ENCODE peak calls at places on chromosomes 16 and 17, in eight cellular contexts. P is astrocyte of the cerebellum; C is fibroblast of pulmonary artery; A is psoas muscle; O is cardiac muscle cell; K is SJCRH30; D is activated CD4-positive, alpha-beta T cell treated with anti-CD3 and anti-CD28 coated beads, Interleukin-2, amount 10 ng/mL, durations not matched to agents 7 days and 5 days; L is heart right ventricle. Q is an unnamed sample.

GRCh38 chr16:19071811-19072777 is 4.7 kb downstream of the COQ7 start:
- DNase-seq in P (no peak), C (peak; percentile 69), A (peak; percentile 58), O (peak; percentile 56), K (peak; percentile 31), D (peak; percentile 71), L (peak; percentile 41), Q (peak; percentile 69)

GRCh38 chr17:69175262-69175811 is 33.6 kb upstream of the ABCA6 start:
- DNase-seq in P (no peak), C (no peak), A (no peak), O (no peak), K (no peak), D (no peak), L (no peak), Q (no peak)

GRCh38 chr17:81286491-81287145 is 8.5 kb downstream of the SLC38A10 start:
- DNase-seq in P (no peak), C (no peak), A (no peak), O (no peak), K (peak; percentile 98), D (no peak), L (no peak), Q (no peak)

GRCh38 chr17:50114849-50115357 is 15.1 kb downstream of the SAMD14 start:
- DNase-seq in P (no peak), C (peak; percentile 79), A (no peak), O (peak; percentile 79), K (peak; percentile 77), D (peak; percentile 60), L (no peak), Q (peak; percentile 56)

GRCh38 chr17:3681057-3681456 is 12.4 kb downstream of the EMC6 start:
- DNase-seq in P (no peak), C (no peak), A (no peak), O (no peak), K (no peak), D (no peak), L (no peak), Q (no peak)

GRCh38 chr17:22441776-22442175 is 749.5 kb downstream of the KCNJ18 start:
- DNase-seq in P (no peak), C (no peak), A (no peak), O (no peak), K (no peak), D (no peak), L (no peak), Q (no peak)

GRCh38 chr17:876272-876671 is 94.1 kb downstream of the MRM3 start:
- DNase-seq in P (no peak), C (no peak), A (no peak), O (no peak), K (no peak), D (peak; percentile 66), L (no peak), Q (peak; percentile 60)

GRCh38 chr17:47654991-47655390 is 5.3 kb downstream of the KPNB1 start:
- DNase-seq in P (no peak), C (no peak), A (no peak), O (no peak), K (no peak), D (no peak), L (no peak), Q (no peak)

GRCh38 chr17:46929413-46929812 is 6.5 kb downstream of the GOSR2 start:
- DNase-seq in P (no peak), C (no peak), A (no peak), O (no peak), K (no peak), D (no peak), L (no peak), Q (no peak)

GRCh38 chr17:82287849-82288601 is 14.5 kb upstream of the CSNK1D start:
- DNase-seq in P (no peak), C (peak; percentile 93), A (peak; percentile 84), O (no peak), K (peak; percentile 100), D (no peak), L (peak; percentile 78), Q (no peak)

GRCh38 chr16:6937641-6938040 is 395.0 kb upstream of the RBFOX1 start:
- DNase-seq in P (no peak), C (no peak), A (no peak), O (no peak), K (no peak), D (no peak), L (no peak), Q (no peak)

GRCh38 chr16:56836410-56836834 is 28.6 kb upstream of the SLC12A3 start:
- DNase-seq in P (no peak), C (no peak), A (no peak), O (no peak), K (no peak), D (no peak), L (no peak), Q (no peak)

GRCh38 chr17:41863074-41863843 is 2.0 kb downstream of the KLHL11 start:
- DNase-seq in P (no peak), C (no peak), A (no peak), O (no peak), K (no peak), D (peak; percentile 33), L (no peak), Q (peak; percentile 46)

GRCh38 chr16:67179421-67180080 is 4.2 kb downstream of the MATCAP1 start:
- DNase-seq in P (no peak), C (no peak), A (no peak), O (no peak), K (no peak), D (no peak), L (no peak), Q (peak; percentile 41)

GRCh38 chr16:53022374-53022773 is 30.3 kb downstream of the CHD9NB start:
- DNase-seq in P (peak; percentile 27), C (peak; percentile 70), A (no peak), O (peak; percentile 76), K (peak; percentile 78), D (peak; percentile 7), L (no peak), Q (no peak)

GRCh38 chr17:17528696-17529652 is 32.8 kb upstream of the RASD1 start:
- DNase-seq in P (no peak), C (no peak), A (peak; percentile 57), O (no peak), K (no peak), D (no peak), L (peak; percentile 2), Q (no peak)

GRCh38 chr16:8866884-8867482 is 1.8 kb downstream of the CARHSP1 start:
- DNase-seq in P (no peak), C (no peak), A (no peak), O (peak; percentile 50), K (no peak), D (no peak), L (no peak), Q (no peak)

GRCh38 chr17:68697850-68698313 is 96.7 kb upstream of the FAM20A start:
- DNase-seq in P (no peak), C (peak; percentile 92), A (no peak), O (no peak), K (peak; percentile 41), D (no peak), L (no peak), Q (no peak)